ENCODE peak calls at places on chromosomes 3 and 15, in six cellular contexts. O is stimulated activated CD4-positive, alpha-beta T cell treated with anti-CD3 and anti-CD28 coated beads, Interleukin-15, amount 100 ng/mL, for 48 hours; Q is ELR; A is posterior vena cava; C is OCI-LY7; P is HT1080. I is an unnamed sample.

GRCh38 chr3:136195258-136196063 is 674 bp downstream of the MSL2 start:
- DNase-seq in Q (peak; percentile 83), O (peak; percentile 61), C (peak; percentile 85), A (peak; percentile 95), P (peak; percentile 78), I (no peak)

GRCh38 chr3:175179055-175179454 is 319.9 kb downstream of the NAALADL2 start:
- DNase-seq in Q (no peak), O (no peak), A (no peak), P (no peak), C (no peak), I (peak; percentile 8)

GRCh38 chr3:151330899-151331298 is 1.6 kb upstream of the P2RY13 start:
- DNase-seq in O (no peak), Q (no peak), P (no peak), A (no peak), C (no peak), I (no peak)

GRCh38 chr15:41660235-41661077 is at the start of gene MGA:
- DNase-seq in C (peak; percentile 98), Q (peak; percentile 94), O (peak; percentile 84), A (peak; percentile 97), P (peak; percentile 80), I (peak; percentile 10)

GRCh38 chr3:153244961-153245360 is 82.9 kb downstream of the RAP2B start:
- DNase-seq in O (no peak), P (no peak), A (no peak), C (no peak), Q (peak; percentile 54), I (no peak)

GRCh38 chr3:13598201-13598600 is 49.3 kb downstream of the FBLN2 start:
- DNase-seq in C (no peak), A (no peak), P (no peak), Q (no peak), O (no peak), I (no peak)

GRCh38 chr15:38414351-38414750 is 39.6 kb upstream of the FAM98B start:
- DNase-seq in O (peak; percentile 1), C (peak; percentile 27), Q (peak; percentile 75), P (peak; percentile 59), A (peak; percentile 82), I (peak; percentile 53)

GRCh38 chr3:195548496-195548895 is 5.4 kb upstream of the PPP1R2 start:
- DNase-seq in C (no peak), P (no peak), A (no peak), O (no peak), Q (no peak), I (no peak)

GRCh38 chr3:52141751-52142150 is 12.5 kb downstream of the POC1A start:
- DNase-seq in Q (no peak), P (no peak), O (no peak), C (no peak), A (no peak), I (no peak)

GRCh38 chr15:21261965-21262850 is 178.1 kb downstream of the POTEB3 start:
- DNase-seq in A (peak; percentile 83), Q (no peak), P (no peak), C (no peak), O (no peak), I (no peak)

GRCh38 chr3:80000022-80000421 is 232.2 kb upstream of the ROBO1 start:
- DNase-seq in A (no peak), P (no peak), O (no peak), Q (peak; percentile 18), C (no peak), I (no peak)

GRCh38 chr3:90041995-90042394 is 934.6 kb downstream of the EPHA3 start:
- DNase-seq in Q (no peak), C (no peak), O (no peak), P (no peak), A (no peak), I (no peak)

GRCh38 chr3:172209333-172210321 is 170.2 kb downstream of the FNDC3B start:
- DNase-seq in O (no peak), P (no peak), A (no peak), Q (no peak), C (no peak), I (peak; percentile 63)

GRCh38 chr3:13588221-13588701 is 39.3 kb downstream of the FBLN2 start:
- DNase-seq in A (peak; percentile 45), Q (no peak), O (no peak), C (no peak), P (no peak), I (no peak)

GRCh38 chr3:12679468-12679867 is 15.6 kb upstream of the RAF1 start:
- DNase-seq in P (peak; percentile 34), C (no peak), Q (peak; percentile 98), O (no peak), A (no peak), I (peak; percentile 85)

GRCh38 chr15:35751421-35752133 is 205.6 kb upstream of the DPH6 start:
- DNase-seq in C (peak; percentile 63), A (peak; percentile 74), O (peak; percentile 11), P (peak; percentile 49), Q (peak; percentile 65), I (peak; percentile 86)

GRCh38 chr3:38348903-38349302 is 2.3 kb downstream of the XYLB start:
- DNase-seq in A (peak; percentile 68), Q (peak; percentile 76), O (no peak), C (no peak), P (peak; percentile 64), I (peak; percentile 74)

GRCh38 chr15:65213241-65213640 is 2.0 kb upstream of the CILP start:
- DNase-seq in C (no peak), P (no peak), A (peak; percentile 86), Q (no peak), O (no peak), I (no peak)

GRCh38 chr3:58708116-58708791 is 41.7 kb upstream of the FAM3D start:
- DNase-seq in A (no peak), C (no peak), P (no peak), O (no peak), Q (no peak), I (no peak)

GRCh38 chr3:160184655-160185054 is 40.6 kb upstream of the C3orf80 start:
- DNase-seq in O (no peak), Q (no peak), A (no peak), P (no peak), C (no peak), I (no peak)

GRCh38 chr15:45120081-45120972 is 6.2 kb downstream of the DUOXA2 start:
- DNase-seq in Q (no peak), C (no peak), P (no peak), O (no peak), A (peak; percentile 48), I (no peak)

GRCh38 chr3:9862391-9863235 is 17.4 kb downstream of the CIDEC start:
- DNase-seq in Q (peak; percentile 71), C (no peak), P (no peak), A (peak; percentile 86), O (no peak), I (no peak)

GRCh38 chr15:77821188-77821958 is 188.7 kb upstream of the LINGO1 start:
- DNase-seq in C (peak; percentile 64), P (peak; percentile 54), A (no peak), Q (peak; percentile 62), O (no peak), I (peak; percentile 31)

GRCh38 chr15:36414670-36415069 is 164.8 kb upstream of the CDIN1 start:
- DNase-seq in A (no peak), P (peak; percentile 8), Q (peak; percentile 53), C (no peak), O (no peak), I (peak; percentile 80)